ENCODE peak calls at places on chromosome 12, in seven cellular contexts. F is ovary, Z is A549, K is SK-N-MC, W is dorsolateral prefrontal cortex, U is breast epithelium, R is testis. X is an unnamed sample.

GRCh38 chr12:93351726-93352125 is 26.0 kb upstream of the NUDT4 start:
- DNase-seq in R (no peak), U (no peak), K (no peak), Z (no peak), W (no peak), F (no peak), X (no peak)

GRCh38 chr12:27523305-27523641 is 733 bp upstream of the PPFIBP1 start:
- DNase-seq in U (no peak), K (no peak), F (no peak), R (no peak), Z (no peak), W (no peak), X (no peak)

GRCh38 chr12:15220961-15221885 is at the start of gene RERG:
- DNase-seq in R (peak), Z (peak), W (peak), U (peak), F (peak), K (no peak), X (peak)

GRCh38 chr12:132610051-132610759 is at the start of gene LRCOL1:
- DNase-seq in F (no peak), K (no peak), R (peak), W (no peak), Z (no peak), U (peak), X (no peak)

GRCh38 chr12:561908-562593 is 101.2 kb downstream of the NINJ2 start:
- DNase-seq in U (no peak), W (no peak), R (peak), Z (no peak), F (no peak), K (no peak), X (no peak)

GRCh38 chr12:105444809-105445102 is 114.3 kb downstream of the C12orf75 start:
- DNase-seq in W (no peak), K (no peak), Z (no peak), F (no peak), R (no peak), U (no peak), X (no peak)

GRCh38 chr12:92186038-92186470 is 40.4 kb upstream of the BTG1 start:
- DNase-seq in Z (no peak), K (no peak), R (no peak), U (no peak), W (no peak), F (no peak), X (no peak)

GRCh38 chr12:121465921-121466799 is 66.2 kb downstream of the RNF34 start:
- DNase-seq in K (no peak), F (no peak), R (no peak), Z (peak), U (no peak), W (no peak), X (peak)

GRCh38 chr12:2893007-2893406 is 2.3 kb downstream of the TULP3 start:
- DNase-seq in F (peak), Z (no peak), U (no peak), W (no peak), R (no peak), K (no peak), X (peak)

GRCh38 chr12:131832393-131833231 is 4.4 kb downstream of the MMP17 start:
- DNase-seq in K (peak), U (no peak), W (peak), F (peak), Z (peak), R (peak), X (no peak)

GRCh38 chr12:66190519-66191406 is 1.7 kb downstream of the IRAK3 start:
- DNase-seq in F (no peak), W (no peak), Z (no peak), K (no peak), R (no peak), U (no peak), X (no peak)

GRCh38 chr12:1429980-1430379 is 164.4 kb downstream of the FBXL14 start:
- DNase-seq in W (no peak), F (no peak), Z (no peak), K (no peak), U (no peak), R (no peak), X (peak)

GRCh38 chr12:50732591-50732990 is 31.3 kb upstream of the ATF1 start:
- DNase-seq in Z (no peak), U (no peak), K (no peak), F (no peak), R (no peak), W (no peak), X (peak)

GRCh38 chr12:12025799-12026386 is 44.8 kb upstream of the BCL2L14 start:
- DNase-seq in Z (no peak), R (no peak), F (no peak), U (no peak), W (no peak), K (no peak), X (no peak)

GRCh38 chr12:130764073-130764472 is 48.0 kb upstream of the RIMBP2 start:
- DNase-seq in R (no peak), F (no peak), U (no peak), Z (no peak), W (no peak), K (peak), X (peak)

GRCh38 chr12:110203546-110203945 is 77.5 kb upstream of the ATP2A2 start:
- DNase-seq in U (no peak), W (no peak), F (no peak), Z (no peak), R (no peak), K (no peak), X (no peak)

GRCh38 chr12:54411398-54412241 is 7.4 kb downstream of the ITGA5 start:
- DNase-seq in W (no peak), F (no peak), R (no peak), U (no peak), Z (no peak), K (no peak), X (peak)

GRCh38 chr12:90729741-90730140 is 225.2 kb downstream of the CCER1 start:
- DNase-seq in R (no peak), F (no peak), U (no peak), W (no peak), Z (no peak), K (no peak), X (no peak)

GRCh38 chr12:28887591-28887990 is 261.5 kb upstream of the FAR2 start:
- DNase-seq in F (no peak), R (no peak), W (no peak), K (no peak), U (no peak), Z (no peak), X (no peak)

GRCh38 chr12:126860210-126860609 is 1406.8 kb upstream of the TMEM132C start:
- DNase-seq in K (no peak), W (no peak), U (no peak), Z (no peak), R (no peak), F (no peak), X (no peak)

GRCh38 chr12:66361703-66362102 is 59.4 kb downstream of the HELB start:
- DNase-seq in F (no peak), Z (no peak), W (no peak), K (no peak), R (no peak), U (no peak), X (no peak)

DNA sequence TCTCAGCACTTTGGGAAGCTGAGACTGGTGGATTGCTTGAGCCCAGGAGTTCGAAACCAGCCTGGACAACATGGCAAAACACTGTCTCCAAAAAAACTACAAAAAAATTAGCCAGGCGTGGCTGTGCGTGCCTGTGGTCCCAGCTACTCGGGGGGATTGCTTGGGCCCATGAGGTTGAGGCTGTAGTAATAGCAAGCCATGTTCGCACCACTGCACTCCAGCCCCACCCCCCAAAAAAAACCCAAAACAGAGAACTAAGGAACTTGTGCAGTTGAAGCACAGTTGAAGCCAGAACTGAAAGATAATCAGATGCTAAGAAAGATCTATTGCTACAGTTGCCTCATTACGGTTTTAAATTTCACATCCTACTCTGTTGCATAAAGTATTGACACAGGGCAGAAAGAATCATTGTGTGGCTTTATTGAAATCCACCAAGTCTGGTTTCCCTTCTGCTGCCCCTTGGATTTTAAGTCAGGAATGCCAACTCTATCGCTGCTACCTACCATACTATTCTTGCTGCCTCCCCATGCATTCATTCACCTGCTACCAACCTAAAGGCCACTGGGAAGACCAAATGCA is 3.8 kb downstream of the CS start:
- DNase-seq in F (no peak), Z (no peak), K (no peak), R (no peak), W (no peak), U (no peak), X (no peak)
- H3K27ac ChIP-seq in F (no peak), Z (no peak), K (no peak), R (no peak), W (peak), U (no peak), X (no peak)

DNA sequence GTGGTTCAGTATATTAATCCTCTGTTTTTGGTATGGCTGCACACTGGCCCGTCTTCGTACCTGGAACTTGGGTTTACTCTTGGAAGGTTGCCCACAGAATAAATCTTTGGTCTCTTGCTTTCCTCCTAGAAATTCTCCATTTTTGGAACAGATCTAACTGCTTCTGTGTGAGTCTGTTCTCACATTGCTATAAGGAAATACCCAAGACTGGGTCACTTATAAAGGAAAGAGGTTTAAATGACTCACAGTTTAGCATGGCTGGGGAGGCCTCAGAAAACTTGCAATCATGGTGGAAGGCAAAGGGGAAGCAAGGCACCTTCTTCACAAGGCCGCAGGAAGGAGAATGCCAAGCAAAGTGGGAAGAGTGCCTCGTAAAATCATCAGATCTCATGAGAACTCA is 407.8 kb upstream of the PDE3A start:
- DNase-seq in R (no peak), F (no peak), K (no peak), U (no peak), W (no peak), Z (no peak), X (no peak)
- H3K27ac ChIP-seq in R (no peak), F (no peak), K (no peak), U (no peak), W (no peak), Z (no peak), X (no peak)

DNA sequence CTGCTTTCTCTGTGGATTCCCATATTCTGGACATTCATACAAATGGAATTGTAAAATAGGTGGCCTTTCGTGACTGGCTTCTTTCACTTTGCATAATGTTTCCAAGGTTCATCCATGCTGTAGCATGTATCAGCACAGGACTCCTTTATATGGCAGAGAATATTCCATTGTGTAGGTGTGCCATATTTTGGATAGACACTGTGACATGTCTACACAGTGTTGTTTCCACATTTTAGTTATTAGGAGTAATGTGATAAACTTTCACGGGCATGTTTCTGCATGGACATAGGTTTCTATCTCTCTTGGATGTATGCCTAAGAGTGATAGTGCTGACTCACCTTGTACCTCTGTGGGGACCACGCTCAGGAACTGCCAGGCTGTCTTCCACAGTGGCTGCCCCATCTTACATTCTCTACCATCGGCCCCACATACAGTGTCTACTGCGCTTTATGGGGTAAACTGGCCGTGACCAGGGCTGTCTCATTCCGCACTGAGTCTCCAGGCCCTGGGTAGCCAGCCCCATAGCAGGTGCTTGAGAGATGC is 7.1 kb upstream of the KRT84 start:
- DNase-seq in R (no peak), U (no peak), Z (no peak), W (no peak), F (no peak), K (no peak), X (no peak)
- H3K27ac ChIP-seq in R (no peak), U (peak), Z (peak), W (no peak), F (no peak), K (no peak), X (no peak)

GRCh38 chr12:76119887-76120286 is 35.4 kb upstream of the NAP1L1 start:
- DNase-seq in K (no peak), F (no peak), Z (no peak), U (no peak), W (no peak), R (no peak), X (no peak)

GRCh38 chr12:76127588-76127987 is 43.1 kb upstream of the NAP1L1 start:
- DNase-seq in W (no peak), U (no peak), K (no peak), R (no peak), Z (no peak), F (no peak), X (no peak)

GRCh38 chr12:76123301-76124212 is 39.1 kb upstream of the NAP1L1 start:
- DNase-seq in F (no peak), W (no peak), Z (no peak), R (no peak), U (no peak), K (no peak), X (peak)

GRCh38 chr12:76124456-76124855 is 40.0 kb upstream of the NAP1L1 start:
- DNase-seq in F (no peak), U (no peak), R (no peak), Z (no peak), W (no peak), K (no peak), X (no peak)
- H3K27ac ChIP-seq in F (no peak), U (no peak), R (no peak), Z (no peak), W (no peak), K (no peak), X (no peak)